ENCODE peak calls at places on chromosomes 3 and 15, in four cellular contexts. L is tibial nerve, M is fibroblast of pulmonary artery, G is C1 segment of cervical spinal cord. K is an unnamed sample.

GRCh38 chr15:76057332-76058000 is 2.3 kb upstream of the TMEM266 start:
- DNase-seq in G (no peak), M (peak; percentile 61), L (peak; percentile 75), K (no peak)

GRCh38 chr3:163261056-163261455 is 1764.4 kb downstream of the OTOL1 start:
- DNase-seq in L (no peak), G (no peak), M (no peak), K (no peak)

GRCh38 chr3:139265131-139266016 is 78.4 kb upstream of the MRPS22 start:
- DNase-seq in M (no peak), G (no peak), L (no peak), K (no peak)

GRCh38 chr15:90644946-90645725 is 72.0 kb upstream of the BLM start:
- DNase-seq in G (no peak), M (no peak), L (no peak), K (no peak)

GRCh38 chr15:22904736-22905135 is 66.3 kb downstream of the NIPA2 start:
- DNase-seq in G (no peak), L (no peak), M (no peak), K (no peak)

GRCh38 chr15:35665855-35666536 is 120.0 kb upstream of the DPH6 start:
- DNase-seq in L (peak; percentile 48), M (no peak), G (no peak), K (no peak)

GRCh38 chr3:60703956-60704736 is 547.1 kb downstream of the FHIT start:
- DNase-seq in M (peak; percentile 4), G (no peak), L (no peak), K (no peak)

GRCh38 chr15:68100194-68100593 is 46.1 kb downstream of the PIAS1 start:
- DNase-seq in M (no peak), G (no peak), L (no peak), K (no peak)

GRCh38 chr3:10983219-10983916 is 9.2 kb upstream of the SLC6A1 start:
- DNase-seq in L (peak; percentile 39), M (peak; percentile 42), G (peak; percentile 19), K (peak; percentile 50)

GRCh38 chr15:59609730-59610712 is 1.6 kb upstream of the GCNT3 start:
- DNase-seq in G (no peak), L (no peak), M (no peak), K (no peak)

GRCh38 chr3:150355581-150355980 is 52.5 kb upstream of the TSC22D2 start:
- DNase-seq in L (no peak), G (no peak), M (peak; percentile 56), K (no peak)

K was measured in HCT116.